ENCODE peak calls at places on chromosomes 4 and X, in four cellular contexts. One of them, this sample, is unnamed.
A peak's percentile ranks its signal among the peaks of the same experiment; 100 is the strongest.

GRCh38 chrX:54043696-54044125 is 562 bp downstream of the PHF8 start:
- DNase-seq in uterus: peak; percentile 11
- DNase-seq in thoracic aorta: no peak
- DNase-seq in heart left ventricle: peak; percentile 54
- DNase-seq in this sample: peak; percentile 9

GRCh38 chrX:9644335-9644734 is 121.3 kb downstream of the GPR143 start:
- DNase-seq in uterus: peak; percentile 41
- DNase-seq in thoracic aorta: no peak
- DNase-seq in heart left ventricle: no peak
- DNase-seq in this sample: no peak

GRCh38 chrX:100413231-100413630 is 3.2 kb upstream of the PCDH19 start:
- DNase-seq in uterus: no peak
- DNase-seq in thoracic aorta: no peak
- DNase-seq in heart left ventricle: no peak
- DNase-seq in this sample: no peak

GRCh38 chr4:15336410-15337184 is 91.2 kb upstream of the C1QTNF7 start:
- DNase-seq in uterus: no peak
- DNase-seq in thoracic aorta: no peak
- DNase-seq in heart left ventricle: no peak
- DNase-seq in this sample: no peak

GRCh38 chr4:62740296-62740695 is 1540.2 kb downstream of the ADGRL3 start:
- DNase-seq in uterus: no peak
- DNase-seq in thoracic aorta: no peak
- DNase-seq in heart left ventricle: no peak
- DNase-seq in this sample: no peak

GRCh38 chr4:47830263-47831025 is 7.4 kb downstream of the CORIN start:
- DNase-seq in uterus: no peak
- DNase-seq in thoracic aorta: no peak
- DNase-seq in heart left ventricle: no peak
- DNase-seq in this sample: no peak

GRCh38 chrX:116272328-116272727 is 101.8 kb downstream of the AGTR2 start:
- DNase-seq in uterus: no peak
- DNase-seq in thoracic aorta: no peak
- DNase-seq in heart left ventricle: no peak
- DNase-seq in this sample: no peak

GRCh38 chr4:97394653-97395052 is 748.6 kb downstream of the STPG2 start:
- DNase-seq in uterus: no peak
- DNase-seq in thoracic aorta: no peak
- DNase-seq in heart left ventricle: no peak
- DNase-seq in this sample: no peak

GRCh38 chrX:148928803-148929202 is 428.4 kb downstream of the AFF2 start:
- DNase-seq in uterus: no peak
- DNase-seq in thoracic aorta: no peak
- DNase-seq in heart left ventricle: no peak
- DNase-seq in this sample: no peak

GRCh38 chr4:16129336-16129735 is 45.5 kb upstream of the PROM1 start:
- DNase-seq in uterus: no peak
- DNase-seq in thoracic aorta: no peak
- DNase-seq in heart left ventricle: no peak
- DNase-seq in this sample: no peak

GRCh38 chrX:7448123-7448522 is 300.2 kb upstream of the PUDP start:
- DNase-seq in uterus: no peak
- DNase-seq in thoracic aorta: no peak
- DNase-seq in heart left ventricle: no peak
- DNase-seq in this sample: no peak

GRCh38 chr4:183797041-183797444 is 108.1 kb upstream of the STOX2 start:
- DNase-seq in uterus: no peak
- DNase-seq in thoracic aorta: no peak
- DNase-seq in heart left ventricle: peak; percentile 34
- DNase-seq in this sample: no peak

GRCh38 chr4:169941141-169941540 is 85.1 kb downstream of the MFAP3L start:
- DNase-seq in uterus: no peak
- DNase-seq in thoracic aorta: no peak
- DNase-seq in heart left ventricle: no peak
- DNase-seq in this sample: no peak

GRCh38 chrX:48703642-48704481 is 7.3 kb downstream of the SUV39H1 start:
- DNase-seq in uterus: no peak
- DNase-seq in thoracic aorta: no peak
- DNase-seq in heart left ventricle: no peak
- DNase-seq in this sample: peak; percentile 11

GRCh38 chrX:48702716-48703115 is 6.2 kb downstream of the SUV39H1 start:
- DNase-seq in uterus: no peak
- DNase-seq in thoracic aorta: no peak
- DNase-seq in heart left ventricle: no peak
- DNase-seq in this sample: no peak

GRCh38 chrX:48700951-48701653 is 4.6 kb downstream of the SUV39H1 start:
- DNase-seq in uterus: no peak
- DNase-seq in thoracic aorta: no peak
- DNase-seq in heart left ventricle: no peak
- DNase-seq in this sample: no peak

GRCh38 chrX:48702032-48702431 is 5.5 kb downstream of the SUV39H1 start:
- DNase-seq in uterus: no peak
- DNase-seq in thoracic aorta: no peak
- DNase-seq in heart left ventricle: no peak
- DNase-seq in this sample: no peak

GRCh38 chrX:48703228-48703627 is 6.7 kb downstream of the SUV39H1 start:
- DNase-seq in uterus: no peak
- DNase-seq in thoracic aorta: no peak
- DNase-seq in heart left ventricle: no peak
- DNase-seq in this sample: no peak
- H3K27ac ChIP-seq in uterus: no peak overlapping the region
- H3K27ac ChIP-seq in thoracic aorta: no peak overlapping the region
- H3K27ac ChIP-seq in heart left ventricle: no peak overlapping the region
- H3K27ac ChIP-seq in this sample: no peak overlapping the region

GRCh38 chr4:150149381-150149780 is 71.1 kb downstream of the DCLK2 start:
- DNase-seq in uterus: no peak
- DNase-seq in thoracic aorta: no peak
- DNase-seq in heart left ventricle: no peak
- DNase-seq in this sample: no peak
- H3K27ac ChIP-seq in uterus: no peak overlapping the region
- H3K27ac ChIP-seq in thoracic aorta: no peak overlapping the region
- H3K27ac ChIP-seq in heart left ventricle: no peak overlapping the region
- H3K27ac ChIP-seq in this sample: no peak overlapping the region

DNA sequence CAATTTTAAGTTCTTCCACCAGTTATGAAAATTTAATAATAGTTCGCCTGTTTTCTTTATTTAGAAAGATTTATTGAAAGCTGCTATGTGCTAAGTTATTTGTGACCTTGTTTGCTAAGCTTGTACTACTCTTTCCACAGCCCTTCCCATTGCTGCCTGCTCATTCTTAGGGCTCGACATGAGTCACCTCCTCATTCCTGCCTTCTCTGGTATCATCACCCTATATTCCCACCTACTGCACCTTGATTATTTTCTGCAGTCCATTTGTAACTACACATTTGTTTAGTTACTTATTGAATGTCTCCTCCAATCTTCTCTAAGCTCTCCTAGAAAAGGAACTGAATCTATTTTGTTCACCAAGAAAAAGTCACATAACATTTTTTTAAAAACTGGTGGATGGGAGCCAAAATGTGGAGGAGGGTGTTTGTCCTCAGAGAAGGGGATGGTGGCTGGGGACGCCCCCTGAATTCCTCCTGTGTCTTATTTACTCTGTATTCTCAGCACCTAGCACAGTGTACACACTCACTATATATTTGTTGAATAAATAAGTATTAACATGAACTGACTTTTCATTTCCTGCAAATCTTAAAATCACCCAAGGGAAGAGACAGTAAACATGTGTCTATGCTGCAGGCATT is 3.7 kb upstream of the RAB9A start:
- DNase-seq in uterus: no peak
- DNase-seq in thoracic aorta: no peak
- DNase-seq in heart left ventricle: no peak
- DNase-seq in this sample: no peak
- H3K27ac ChIP-seq in uterus: no peak overlapping the region
- H3K27ac ChIP-seq in thoracic aorta: no peak overlapping the region
- H3K27ac ChIP-seq in heart left ventricle: no peak overlapping the region
- H3K27ac ChIP-seq in this sample: no peak overlapping the region

DNA sequence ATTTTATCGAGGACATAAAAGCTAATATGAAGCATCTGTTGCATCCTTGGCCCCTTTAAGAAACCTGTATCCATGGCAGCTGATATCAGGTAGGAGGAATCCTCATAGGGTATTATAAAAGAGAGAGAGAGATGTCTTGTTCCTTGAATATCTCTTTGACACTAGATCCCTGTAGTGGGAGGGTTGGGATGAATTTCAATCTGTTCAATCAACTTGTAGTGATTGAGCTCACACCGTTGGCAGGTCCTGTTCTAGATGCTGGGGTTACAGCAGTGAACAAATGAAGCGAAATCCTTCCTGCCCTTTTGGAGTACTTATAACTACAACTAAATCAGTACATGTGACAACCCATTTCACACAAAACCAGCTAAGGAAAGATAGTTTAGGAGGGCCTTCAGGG is 35.3 kb upstream of the GATB start:
- DNase-seq in uterus: no peak
- DNase-seq in thoracic aorta: no peak
- DNase-seq in heart left ventricle: no peak
- DNase-seq in this sample: no peak
- H3K27ac ChIP-seq in uterus: no peak overlapping the region
- H3K27ac ChIP-seq in thoracic aorta: no peak overlapping the region
- H3K27ac ChIP-seq in heart left ventricle: no peak overlapping the region
- H3K27ac ChIP-seq in this sample: no peak overlapping the region

This sample was measured in substantia nigra.